ENCODE peak calls at places on chromosomes 6 and 20, in five cellular contexts. Q is astrocyte of the cerebellum, E is IMR-90, T is cardiac fibroblast, H is ovary. J is an unnamed sample.

GRCh38 chr20:58710481-58711265 is 18.1 kb downstream of the NPEPL1 start:
- DNase-seq in H (no peak), Q (no peak), E (no peak), T (no peak), J (no peak)

GRCh38 chr20:8786383-8786782 is 282.5 kb upstream of the PLCB4 start:
- DNase-seq in Q (no peak), E (no peak), T (no peak), H (no peak), J (no peak)

GRCh38 chr20:10673176-10673830 is 496 bp downstream of the JAG1 start:
- DNase-seq in Q (no peak), T (no peak), E (no peak), H (peak), J (no peak)

GRCh38 chr20:44574372-44574771 is 8.0 kb upstream of the PKIG start:
- DNase-seq in H (no peak), E (no peak), T (no peak), Q (no peak), J (no peak)

GRCh38 chr20:40265872-40266533 is 423.0 kb downstream of the MAFB start:
- DNase-seq in E (no peak), T (peak), H (no peak), Q (no peak), J (peak)

GRCh38 chr20:48008850-48009535 is 223.7 kb upstream of the SULF2 start:
- DNase-seq in H (no peak), E (peak), Q (no peak), T (no peak), J (no peak)

GRCh38 chr6:51049983-51050877 is 231.6 kb downstream of the TFAP2B start:
- DNase-seq in Q (no peak), H (no peak), T (no peak), E (no peak), J (peak)

GRCh38 chr6:56370591-56371198 is 123.3 kb upstream of the COL21A1 start:
- DNase-seq in Q (peak), H (peak), E (peak), T (peak), J (peak)

GRCh38 chr20:61042501-61043385 is 209.3 kb upstream of the CDH4 start:
- DNase-seq in T (no peak), E (peak), Q (no peak), H (no peak), J (no peak)

GRCh38 chr6:38273325-38273724 is 366.4 kb downstream of the BTBD9 start:
- DNase-seq in Q (peak), E (peak), H (no peak), T (no peak), J (no peak)

GRCh38 chr6:44003345-44004061 is 123.7 kb downstream of the MRPL14 start:
- DNase-seq in T (no peak), E (no peak), Q (no peak), H (no peak), J (no peak)

GRCh38 chr6:41704028-41704427 is 31.4 kb downstream of the TFEB start:
- DNase-seq in Q (no peak), E (no peak), H (no peak), T (no peak), J (no peak)

GRCh38 chr6:36039113-36039512 is 11.5 kb downstream of the MAPK14 start:
- DNase-seq in Q (no peak), T (no peak), E (no peak), H (no peak), J (no peak)

GRCh38 chr6:17863971-17864754 is 123.3 kb downstream of the KIF13A start:
- DNase-seq in Q (no peak), E (peak), T (peak), H (no peak), J (peak)

GRCh38 chr6:119179842-119180241 is 101.4 kb upstream of the FAM184A start:
- DNase-seq in Q (no peak), E (no peak), T (no peak), H (no peak), J (no peak)

DNA sequence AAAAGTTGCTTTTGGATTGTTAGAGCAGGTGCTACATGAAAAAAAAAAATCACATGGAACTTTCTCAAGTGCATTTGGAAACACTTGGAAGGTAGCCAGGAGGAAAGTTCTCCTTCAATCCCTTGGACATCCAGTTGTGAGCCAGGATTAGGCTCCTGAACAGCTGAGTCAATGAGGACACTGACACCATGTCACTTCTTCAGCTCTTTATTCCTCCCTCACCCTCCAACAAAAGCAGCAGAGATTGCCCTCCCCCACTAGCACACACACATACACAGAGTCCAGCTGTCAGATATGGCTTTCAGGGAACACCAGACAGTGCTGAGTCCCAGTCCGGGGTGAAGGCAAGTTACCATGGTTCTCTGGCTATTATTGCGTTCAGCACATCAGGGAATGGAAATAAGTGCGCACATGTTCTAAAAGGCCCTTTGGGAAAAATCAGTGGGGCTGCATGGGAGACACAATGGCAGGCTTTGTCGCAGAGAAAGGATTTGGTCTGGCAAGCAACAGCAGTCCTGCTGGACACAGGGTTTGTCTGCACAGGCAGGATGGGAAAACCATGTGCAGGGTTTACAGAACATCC is 124.7 kb upstream of the MARCKS start:
- DNase-seq in T (peak), H (peak), Q (no peak), E (peak), J (peak)
- TF ChIP-seq CTCF in T (peak), H (no peak), Q (no peak), E (no peak), J (no peak)

GRCh38 chr6:437042-437402 is 45.5 kb downstream of the IRF4 start:
- DNase-seq in Q (no peak), H (no peak), T (no peak), E (peak), J (no peak)
- H3K4me3 ChIP-seq in Q (no peak), H (no peak), T (no peak), E (no peak), J (no peak)

GRCh38 chr20:56181593-56181992 is 66.9 kb upstream of the MC3R start:
- DNase-seq in H (no peak), Q (no peak), E (no peak), T (no peak), J (no peak)
- TF ChIP-seq CTCF in H (no peak), Q (no peak), E (no peak), T (no peak), J (peak)

DNA sequence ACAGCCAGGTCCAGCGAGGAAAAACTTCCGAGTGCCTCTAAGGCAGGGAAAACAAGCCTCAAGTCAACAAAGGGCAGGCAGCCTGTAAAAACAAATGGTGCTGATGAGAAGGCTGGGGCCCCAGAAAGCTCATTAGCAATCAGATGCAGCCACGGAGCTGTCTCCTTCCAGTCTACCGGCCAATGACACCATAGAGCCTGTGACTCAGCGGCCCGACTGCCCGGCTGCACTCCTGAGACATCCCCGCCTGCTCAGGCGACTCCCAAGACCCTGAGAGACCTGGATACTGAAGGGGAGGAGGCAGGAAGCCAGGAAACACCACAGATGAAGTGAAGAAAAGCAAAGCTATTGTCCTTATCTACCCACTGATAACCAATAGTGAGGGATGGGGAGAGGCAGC is 120.1 kb upstream of the HDDC2 start:
- DNase-seq in T (peak), H (no peak), Q (no peak), E (no peak), J (peak)
- H3K4me3 ChIP-seq in T (no peak), H (no peak), Q (no peak), E (no peak), J (no peak)